ENCODE peak calls at places on chromosome 5, in four cellular contexts. G is heart left ventricle, W is spleen, B is transverse colon. M is an unnamed sample.

GRCh38 chr5:154421868-154422267 is 23.9 kb upstream of the SAP30L start:
- DNase-seq in B (no peak), W (no peak), G (no peak), M (no peak)

GRCh38 chr5:66826263-66826662 is 230.1 kb downstream of the MAST4 start:
- DNase-seq in G (no peak), W (no peak), B (no peak), M (no peak)

GRCh38 chr5:4204616-4205151 is 609.1 kb downstream of the IRX1 start:
- DNase-seq in B (no peak), G (no peak), W (no peak), M (no peak)

GRCh38 chr5:87741891-87742290 is 329.2 kb upstream of the CCNH start:
- DNase-seq in W (no peak), G (no peak), B (no peak), M (no peak)

GRCh38 chr5:8839361-8840055 is 706.4 kb downstream of the SEMA5A start:
- DNase-seq in G (no peak), B (no peak), W (no peak), M (no peak)

GRCh38 chr5:150186137-150186536 is 3.7 kb upstream of the SLC6A7 start:
- DNase-seq in B (no peak), W (no peak), G (no peak), M (no peak)

GRCh38 chr5:27234916-27235315 is 196.5 kb upstream of the CDH9 start:
- DNase-seq in G (no peak), W (no peak), B (no peak), M (no peak)

GRCh38 chr5:62506659-62507460 is 71.8 kb upstream of the LRRC70 start:
- DNase-seq in W (no peak), G (no peak), B (no peak), M (no peak)

GRCh38 chr5:35133186-35133585 is 85.4 kb upstream of the AGXT2 start:
- DNase-seq in B (no peak), W (no peak), G (no peak), M (no peak)

DNA sequence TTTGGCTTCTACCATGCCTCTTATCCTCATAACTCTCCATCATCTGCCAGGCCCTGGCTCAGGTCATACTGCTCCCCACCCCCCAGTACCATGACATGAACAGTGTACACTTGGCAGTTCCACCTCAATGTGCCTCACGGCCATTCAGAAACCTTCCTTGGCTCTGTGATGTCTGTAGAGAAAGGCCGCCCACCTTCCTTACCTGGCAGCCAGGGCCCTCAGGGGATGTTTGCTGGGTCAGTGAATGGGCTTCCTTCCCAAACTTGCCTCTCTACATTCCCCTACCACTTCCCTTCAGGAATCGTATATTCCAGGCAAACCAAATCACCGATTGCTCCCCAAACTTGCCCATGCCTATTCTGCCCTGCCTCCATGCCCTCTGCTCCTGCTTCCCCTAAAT is 101.1 kb downstream of the PSD2 start:
- DNase-seq in G (no peak), B (no peak), W (no peak), M (no peak)
- H3K4me3 ChIP-seq in G (no peak overlapping the region), B (no peak overlapping the region), W (no peak overlapping the region), M (no peak overlapping the region)

DNA sequence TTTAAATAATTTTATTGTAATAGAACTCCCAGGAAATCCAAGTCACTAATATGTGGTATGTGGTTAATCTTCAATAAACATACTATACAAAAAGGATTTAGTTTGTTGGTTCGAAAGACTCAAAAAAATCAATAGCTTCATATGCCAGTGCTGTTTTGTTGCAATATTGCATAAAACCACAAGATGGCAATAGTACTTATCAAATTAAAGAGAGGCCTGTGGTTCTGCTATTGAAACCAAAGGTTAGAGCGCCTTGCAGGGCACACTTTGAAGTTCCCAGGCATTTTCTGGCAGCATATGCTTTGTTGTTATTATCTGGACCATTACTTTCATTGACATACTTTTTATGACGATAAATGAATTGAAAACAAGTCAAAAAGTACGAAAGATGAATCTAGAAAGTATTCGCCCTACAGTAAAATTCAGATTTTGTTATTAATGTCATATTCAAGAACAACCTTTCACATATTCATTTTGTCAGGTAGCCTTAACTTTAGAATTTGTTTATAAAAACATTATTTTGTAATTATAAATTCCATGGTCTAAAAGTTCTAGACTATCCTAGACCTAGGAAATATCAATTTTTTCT is 316.3 kb downstream of the MCTP1 start:
- DNase-seq in B (no peak), W (no peak), G (no peak), M (peak; percentile 42)
- TF ChIP-seq CTCF in B (peak; percentile 59), W (peak; percentile 53), G (peak; percentile 63), M (peak; percentile 63)

GRCh38 chr5:135534609-135535419 is 950 bp downstream of the NEUROG1 start:
- DNase-seq in B (no peak), G (no peak), W (no peak), M (no peak)

GRCh38 chr5:135533794-135534193 is 2.0 kb downstream of the NEUROG1 start:
- DNase-seq in G (no peak), W (no peak), B (no peak), M (no peak)

GRCh38 chr5:135537271-135537670 is 1.5 kb upstream of the NEUROG1 start:
- DNase-seq in G (no peak), B (no peak), W (no peak), M (no peak)

GRCh38 chr5:135535820-135536801 is at the start of gene NEUROG1:
- DNase-seq in B (no peak), G (no peak), W (no peak), M (no peak)

DNA sequence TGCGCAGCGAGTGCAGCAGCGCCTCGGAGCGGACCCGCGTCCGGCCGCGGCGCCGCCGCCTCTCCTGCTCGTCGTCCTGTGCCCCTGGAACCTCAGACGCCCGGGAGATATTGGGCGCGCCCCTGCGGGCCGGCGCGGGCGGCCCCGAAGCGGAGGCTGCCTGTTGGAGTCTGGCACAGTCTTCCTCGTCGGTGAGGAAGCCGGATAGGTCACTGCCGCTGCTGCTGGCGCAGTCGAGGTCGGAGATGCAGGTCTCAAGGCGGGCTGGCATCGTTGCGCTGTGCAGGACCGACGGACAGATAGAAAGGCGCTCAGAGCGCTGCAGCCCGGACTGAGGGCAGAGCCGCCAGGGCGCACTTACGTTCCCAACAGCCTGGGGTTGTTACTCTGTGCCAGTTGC is 344 bp downstream of the NEUROG1 start:
- DNase-seq in G (no peak), B (no peak), W (no peak), M (no peak)
- H3K4me3 ChIP-seq in G (no peak overlapping the region), B (no peak overlapping the region), W (peak overlapping the region; percentile 18), M (no peak overlapping the region)

GRCh38 chr5:911601-912000 is 18.9 kb downstream of the TRIP13 start:
- DNase-seq in G (no peak), B (no peak), W (no peak), M (peak; percentile 52)

GRCh38 chr5:914612-915011 is 21.9 kb downstream of the TRIP13 start:
- DNase-seq in G (no peak), W (no peak), B (no peak), M (no peak)

GRCh38 chr5:914174-914573 is 21.5 kb downstream of the TRIP13 start:
- DNase-seq in G (no peak), W (no peak), B (no peak), M (no peak)

GRCh38 chr5:910769-911160 is 18.1 kb downstream of the TRIP13 start:
- DNase-seq in W (no peak), G (no peak), B (no peak), M (no peak)

GRCh38 chr5:912356-913091 is 19.8 kb downstream of the TRIP13 start:
- DNase-seq in B (no peak), W (no peak), G (no peak), M (peak; percentile 87)
- TF ChIP-seq CTCF in B (no peak), W (no peak), G (no peak), M (peak; percentile 33)

DNA sequence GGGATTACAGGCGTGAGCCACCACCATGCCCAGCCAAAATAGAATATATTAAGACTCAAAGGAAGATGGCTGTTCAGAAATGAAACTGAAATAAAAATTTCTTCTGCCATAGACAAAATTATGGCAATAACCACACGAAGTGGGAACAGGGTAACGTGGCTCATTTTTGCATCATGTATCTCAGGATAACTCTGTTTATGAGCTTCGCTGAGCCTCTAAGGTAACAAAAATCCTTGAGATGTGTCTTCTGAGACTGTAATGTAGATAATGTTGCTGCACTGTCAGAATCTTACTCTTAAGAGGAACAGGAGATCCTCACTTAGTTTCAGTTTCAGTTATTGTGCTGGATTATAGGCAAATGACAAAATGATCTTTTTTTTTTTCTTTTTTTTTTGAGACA is 153.8 kb downstream of the GOLPH3 start:
- DNase-seq in G (no peak), W (no peak), B (no peak), M (no peak)
- H3K4me3 ChIP-seq in G (peak overlapping the region; percentile 10), W (peak overlapping the region; percentile 27), B (no peak overlapping the region), M (no peak overlapping the region)

GRCh38 chr5:165029471-165029870 is 1524.1 kb downstream of the MAT2B start:
- DNase-seq in B (peak; percentile 7), W (no peak), G (no peak), M (no peak)
- TF ChIP-seq CTCF in B (no peak), W (no peak), G (no peak), M (no peak)

DNA sequence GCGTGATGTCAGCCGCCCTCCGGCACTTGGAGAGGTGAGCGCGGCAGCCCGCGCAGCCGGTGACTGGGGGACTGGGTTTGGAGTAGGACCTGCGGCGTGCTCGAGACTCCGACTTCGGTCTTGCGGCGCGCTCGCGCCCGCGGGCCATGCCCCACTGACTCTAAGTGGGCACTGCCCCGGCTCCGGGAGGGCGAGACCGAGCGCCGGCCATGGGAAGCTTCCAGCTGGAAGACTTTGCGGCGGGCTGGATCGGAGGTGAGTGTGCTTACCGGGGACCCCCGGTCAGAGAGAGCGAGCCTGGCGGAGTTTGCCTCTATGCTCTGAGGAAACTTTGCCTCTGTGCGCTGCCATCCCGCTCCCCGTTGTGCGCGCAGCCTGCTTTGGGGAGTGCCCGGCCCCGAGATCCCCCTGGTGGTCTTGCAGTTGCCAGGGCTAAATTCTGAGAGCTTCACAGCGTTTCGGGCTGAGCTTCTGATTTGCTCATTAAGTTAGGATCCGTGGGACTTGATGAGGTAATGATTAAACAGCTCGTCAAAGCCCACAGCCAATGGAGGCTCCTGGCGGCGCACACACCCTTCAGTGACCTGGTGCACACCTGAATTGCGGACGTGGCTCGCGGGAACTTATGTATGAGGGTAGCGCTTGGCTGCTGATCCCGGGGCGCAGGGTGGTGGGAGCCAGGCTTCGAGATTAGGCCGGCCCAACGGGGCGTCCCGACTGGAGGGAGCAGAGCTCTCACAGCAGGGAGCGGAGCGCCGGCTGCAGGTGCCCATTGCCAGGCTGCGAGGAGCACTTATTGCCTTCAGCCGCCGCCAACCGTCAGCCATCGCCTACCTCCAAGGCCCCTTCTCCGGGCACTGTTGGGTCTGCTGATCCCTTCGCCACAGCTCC is at the start of gene SLC25A48:
- DNase-seq in W (peak; percentile 80), B (peak; percentile 76), G (no peak), M (no peak)
- H3K4me3 ChIP-seq in W (peak within 1 kb of the TSS; percentile 30), B (peak within 1 kb of the TSS; percentile 39), G (peak within 1 kb of the TSS; percentile 48), M (peak within 1 kb of the TSS; percentile 25)

DNA sequence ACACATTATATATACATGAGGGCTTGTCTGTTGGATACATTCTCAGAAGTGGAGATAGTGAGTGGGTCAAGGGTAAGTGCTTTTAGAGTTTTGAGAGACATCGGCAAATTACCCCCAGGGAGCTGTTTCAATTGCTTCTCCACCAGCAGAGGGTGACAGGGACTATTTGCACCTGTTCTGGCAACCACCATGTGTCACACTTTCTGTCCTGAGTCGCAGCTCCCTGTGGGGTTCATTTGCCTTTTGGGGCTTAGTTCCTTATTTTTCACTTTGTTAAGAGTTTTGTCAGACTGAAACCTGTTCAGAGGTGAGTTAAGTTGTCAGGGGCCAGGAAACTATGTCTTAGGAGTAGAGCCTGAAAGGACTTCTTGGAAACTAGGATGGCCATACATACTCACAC is 20.1 kb upstream of the SLC36A1 start:
- DNase-seq in G (no peak), W (no peak), B (no peak), M (no peak)
- TF ChIP-seq CTCF in G (no peak), W (peak; percentile 22), B (no peak), M (no peak)

DNA sequence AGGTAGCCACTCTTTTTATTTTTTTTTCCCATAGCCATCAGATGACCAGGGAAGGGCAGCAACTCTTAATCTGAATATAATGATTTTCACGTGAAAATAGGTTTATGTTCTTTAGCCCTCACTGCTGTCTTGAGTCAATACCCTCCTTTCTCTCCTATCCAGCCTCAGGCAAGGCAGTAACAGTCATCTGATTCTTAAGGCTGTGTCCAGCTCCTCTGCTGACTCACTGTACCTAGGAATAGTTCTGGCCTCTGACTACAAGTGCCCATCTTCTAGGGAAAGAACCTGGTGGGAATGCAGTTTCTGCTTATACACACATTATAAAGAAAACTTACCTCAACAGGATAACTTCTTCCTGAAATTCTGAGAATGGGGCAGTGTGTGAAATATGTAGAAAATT is 30.7 kb downstream of the DHX29 start:
- DNase-seq in B (no peak), W (no peak), G (no peak), M (peak; percentile 10)
- H3K4me3 ChIP-seq in B (no peak overlapping the region), W (no peak overlapping the region), G (no peak overlapping the region), M (no peak overlapping the region)

M was measured in AG09309.